ENCODE peak calls at places on chromosomes 12 and 14, in ten cellular contexts. H is right atrium auricular region, G is fibroblast of lung, I is Peyer's patch, E is endodermal cell, M is heart left ventricle, A is sigmoid colon, B is cardiac muscle cell, C is lung, L is adrenal gland. D is an unnamed sample.

GRCh38 chr12:8697120-8697475 is 693 bp upstream of the RIMKLB start:
- DNase-seq in H (no peak), G (peak; percentile 56), I (no peak), E (no peak), M (no peak), A (no peak), B (peak; percentile 62), C (no peak), L (peak; percentile 36), D (no peak)

GRCh38 chr12:6097384-6097783 is 27.1 kb downstream of the VWF start:
- DNase-seq in H (no peak), G (peak; percentile 78), I (no peak), E (peak; percentile 19), M (no peak), A (no peak), B (no peak), C (no peak), L (no peak), D (no peak)

GRCh38 chr12:106080111-106080732 is 58.5 kb downstream of the NUAK1 start:
- DNase-seq in H (no peak), G (peak; percentile 95), I (no peak), E (peak; percentile 72), M (no peak), A (no peak), B (peak; percentile 82), C (no peak), L (no peak), D (peak; percentile 95)

GRCh38 chr12:5085896-5086295 is 42.2 kb downstream of the KCNA5 start:
- DNase-seq in H (no peak), G (peak; percentile 98), I (no peak), E (no peak), M (no peak), A (no peak), B (peak; percentile 90), C (no peak), L (no peak), D (peak; percentile 78)

GRCh38 chr12:32970465-32971110 is 74.0 kb upstream of the PKP2 start:
- DNase-seq in H (no peak), G (no peak), I (no peak), E (no peak), M (no peak), A (no peak), B (no peak), C (no peak), L (no peak), D (no peak)

GRCh38 chr12:123667771-123668170 is 3.1 kb upstream of the TCTN2 start:
- DNase-seq in H (no peak), G (no peak), I (no peak), E (no peak), M (no peak), A (no peak), B (no peak), C (no peak), L (no peak), D (no peak)

GRCh38 chr12:121731473-121731872 is 18.9 kb downstream of the TMEM120B start:
- DNase-seq in H (no peak), G (no peak), I (no peak), E (no peak), M (no peak), A (no peak), B (no peak), C (no peak), L (no peak), D (no peak)

GRCh38 chr12:124321040-124321481 is 26.2 kb downstream of the RFLNA start:
- DNase-seq in H (peak; percentile 82), G (peak; percentile 39), I (peak; percentile 84), E (peak; percentile 97), M (peak; percentile 84), A (no peak), B (peak; percentile 65), C (peak; percentile 61), L (peak; percentile 61), D (no peak)

GRCh38 chr12:88658009-88658408 is 77.7 kb upstream of the KITLG start:
- DNase-seq in H (no peak), G (peak; percentile 76), I (no peak), E (no peak), M (no peak), A (no peak), B (peak; percentile 58), C (no peak), L (no peak), D (no peak)

GRCh38 chr12:23055004-23055403 is 430.0 kb downstream of the ETNK1 start:
- DNase-seq in H (no peak), G (peak; percentile 15), I (no peak), E (peak; percentile 93), M (no peak), A (no peak), B (peak; percentile 23), C (no peak), L (no peak), D (no peak)

GRCh38 chr14:53855127-53855526 is 101.5 kb downstream of the BMP4 start:
- DNase-seq in H (no peak), G (no peak), I (no peak), E (no peak), M (no peak), A (no peak), B (no peak), C (no peak), L (no peak), D (no peak)

GRCh38 chr12:58915634-58916033 is 4.7 kb downstream of the LRIG3 start:
- DNase-seq in H (no peak), G (peak; percentile 79), I (no peak), E (peak; percentile 61), M (peak; percentile 51), A (peak; percentile 90), B (peak; percentile 64), C (no peak), L (no peak), D (peak; percentile 52)

DNA sequence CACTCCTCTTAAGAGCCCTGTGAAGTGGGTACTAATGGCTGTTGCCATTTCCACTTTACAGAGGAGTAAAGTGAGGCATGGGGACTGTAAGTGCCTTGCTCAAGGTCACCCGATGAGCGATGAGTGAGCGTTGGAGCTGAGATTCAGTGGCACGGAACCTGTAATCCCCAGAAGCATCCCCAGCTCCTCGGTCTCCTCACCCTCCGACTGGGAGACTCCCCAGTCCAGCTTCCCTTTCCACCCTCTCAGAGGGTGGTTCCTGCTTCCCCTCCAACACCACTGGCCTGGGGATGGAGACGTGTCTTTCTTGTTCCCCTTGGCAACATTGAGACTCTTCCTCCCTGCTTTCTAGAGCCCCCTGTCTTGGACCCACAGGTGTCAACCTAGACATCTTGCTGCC is 32.6 kb downstream of the TMEM63C start:
- DNase-seq in H (no peak), G (no peak), I (no peak), E (no peak), M (no peak), A (no peak), B (no peak), C (no peak), L (no peak), D (no peak)
- H3K27me3 ChIP-seq in H (no peaks in the 10 kb centered on the region), G (no peaks in the 10 kb centered on the region), I (no peaks in the 10 kb centered on the region), E (peaks cover 39% of the 10 kb centered on the region), M (no peaks in the 10 kb centered on the region), A (no peaks in the 10 kb centered on the region), B (peaks cover 50% of the 10 kb centered on the region), C (no peaks in the 10 kb centered on the region), L (no peaks in the 10 kb centered on the region), D (peaks cover 6% of the 10 kb centered on the region)

DNA sequence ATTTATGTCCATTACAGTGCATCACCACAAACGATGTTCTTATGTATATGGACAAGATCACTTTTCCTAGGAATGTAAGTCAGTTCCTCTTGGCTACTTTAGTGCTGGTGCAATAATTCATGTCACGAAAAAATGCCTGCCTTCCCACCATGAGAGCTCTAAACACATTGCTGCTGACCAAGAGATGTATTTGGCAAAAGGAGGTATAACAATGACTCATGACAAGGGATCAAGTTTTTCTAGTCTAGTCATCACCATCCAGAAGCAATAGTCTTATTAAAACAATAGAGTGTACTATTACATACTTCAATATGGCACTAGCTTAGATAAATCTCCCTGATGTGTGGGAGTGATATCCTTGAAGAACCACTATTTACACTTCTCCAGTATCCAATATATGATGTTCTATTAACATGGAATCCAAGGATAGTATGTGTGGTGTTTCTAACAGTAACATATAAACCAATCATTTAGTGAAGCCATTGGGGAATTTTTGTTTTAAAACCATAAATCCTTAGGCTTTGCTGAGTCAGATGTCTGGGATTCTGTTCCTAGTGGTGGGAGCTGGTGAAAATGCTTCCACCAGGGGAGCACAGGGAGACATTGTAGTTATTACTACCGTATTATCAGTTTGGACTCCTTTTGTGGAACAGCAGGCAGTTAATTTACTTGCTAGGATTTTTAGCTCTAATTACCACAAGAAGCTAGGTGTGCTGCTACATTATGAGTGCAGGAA is 1387.5 kb downstream of the LRFN5 start:
- DNase-seq in H (no peak), G (peak; percentile 85), I (no peak), E (no peak), M (no peak), A (no peak), B (peak; percentile 0), C (no peak), L (no peak), D (no peak)
- TF ChIP-seq CTCF in H (no peak), G (no peak), I (no peak), E (no peak), M (no peak), A (no peak), B (no peak), C (no peak), L (no peak), D (no peak)

GRCh38 chr12:53816360-53817020 is 64.7 kb upstream of the CISTR start:
- DNase-seq in H (no peak), G (no peak), I (no peak), E (no peak), M (no peak), A (no peak), B (no peak), C (no peak), L (no peak), D (no peak)
- H3K27me3 ChIP-seq in H (no peaks in the 10 kb centered on the region), G (peaks cover 7% of the 10 kb centered on the region), I (no peaks in the 10 kb centered on the region), E (peaks cover 76% of the 10 kb centered on the region), M (no peaks in the 10 kb centered on the region), A (no peaks in the 10 kb centered on the region), B (peaks cover 57% of the 10 kb centered on the region), C (no peaks in the 10 kb centered on the region), L (peaks cover 42% of the 10 kb centered on the region), D (peaks cover 12% of the 10 kb centered on the region)

GRCh38 chr14:20228681-20229080 is at the start of gene OR11H7:
- DNase-seq in H (no peak), G (no peak), I (no peak), E (no peak), M (no peak), A (no peak), B (no peak), C (no peak), L (no peak), D (no peak)
- TF ChIP-seq CTCF in H (no peak), G (no peak), I (no peak), E (no peak), M (no peak), A (no peak), B (no peak), C (no peak), L (no peak), D (no peak)

GRCh38 chr12:52600941-52601481 is at the start of gene KRT72:
- DNase-seq in H (peak; percentile 48), G (no peak), I (no peak), E (peak; percentile 49), M (no peak), A (no peak), B (no peak), C (no peak), L (no peak), D (no peak)
- H3K27me3 ChIP-seq in H (peaks cover 2% of the 10 kb centered on the region), G (peaks cover 15% of the 10 kb centered on the region), I (no peaks in the 10 kb centered on the region), E (peaks cover 31% of the 10 kb centered on the region), M (peaks cover 29% of the 10 kb centered on the region), A (peaks cover 9% of the 10 kb centered on the region), B (peaks cover 20% of the 10 kb centered on the region), C (peaks cover 6% of the 10 kb centered on the region), L (peaks cover 28% of the 10 kb centered on the region), D (peaks cover 21% of the 10 kb centered on the region)

D was measured in BJ.